ENCODE peak calls at places on chromosomes 2 and 18, in nine cellular contexts. S is HFF-Myc, H is type B pancreatic cell, U is spleen, G is GM20000, Y is SK-N-SH, Z is endothelial cell, M is astrocyte of the cerebellum, B is esophagus muscularis mucosa. Q is an unnamed sample.

GRCh38 chr2:176557821-176558220 is 288.6 kb downstream of the MTX2 start:
- DNase-seq in M (no peak), S (no peak), B (no peak), Y (no peak), U (no peak), H (no peak), G (no peak), Z (no peak), Q (no peak)

GRCh38 chr2:205235434-205235833 is 446.9 kb upstream of the NRP2 start:
- DNase-seq in H (no peak), B (no peak), G (no peak), Y (no peak), M (no peak), S (no peak), Z (no peak), U (no peak), Q (no peak)

GRCh38 chr2:58044145-58044544 is 2.5 kb upstream of the VRK2 start:
- DNase-seq in S (no peak), B (no peak), H (no peak), M (no peak), Y (no peak), Z (no peak), G (no peak), U (no peak), Q (no peak)

GRCh38 chr2:158501301-158501700 is 44.5 kb downstream of the PKP4 start:
- DNase-seq in G (no peak), S (no peak), M (no peak), B (no peak), H (no peak), Y (no peak), U (no peak), Z (no peak), Q (no peak)

GRCh38 chr18:74116628-74117554 is 30.7 kb downstream of the FBXO15 start:
- DNase-seq in M (peak; percentile 51), Z (peak; percentile 26), U (peak; percentile 40), G (no peak), B (peak; percentile 75), H (no peak), S (no peak), Y (no peak), Q (no peak)

GRCh38 chr2:109419960-109420370 is 193.8 kb downstream of the SEPTIN10 start:
- DNase-seq in U (peak; percentile 42), Z (no peak), H (no peak), G (no peak), S (peak; percentile 37), B (no peak), M (no peak), Y (peak; percentile 73), Q (no peak)

GRCh38 chr2:197453123-197453913 is at the start of gene COQ10B:
- DNase-seq in G (peak; percentile 96), S (peak; percentile 99), Z (peak; percentile 97), Y (peak; percentile 95), M (peak; percentile 99), U (peak; percentile 100), B (peak; percentile 100), H (peak; percentile 97), Q (peak; percentile 100)

GRCh38 chr2:160365691-160366367 is 127.8 kb downstream of the RBMS1 start:
- DNase-seq in S (no peak), G (no peak), Y (no peak), U (no peak), M (no peak), B (no peak), Z (no peak), H (no peak), Q (no peak)

GRCh38 chr2:8607591-8607990 is 74.3 kb upstream of the ID2 start:
- DNase-seq in S (no peak), H (no peak), Y (no peak), U (no peak), B (no peak), G (no peak), M (peak; percentile 73), Z (no peak), Q (no peak)

GRCh38 chr2:238929242-238930081 is 81.6 kb downstream of the TWIST2 start:
- DNase-seq in H (peak; percentile 42), B (no peak), S (no peak), M (no peak), Y (no peak), G (no peak), Z (no peak), U (peak; percentile 52), Q (peak; percentile 48)

GRCh38 chr2:165079432-165079831 is 124.1 kb upstream of the SLC38A11 start:
- DNase-seq in Z (no peak), U (no peak), S (no peak), Y (no peak), M (no peak), G (no peak), H (no peak), B (no peak), Q (no peak)

GRCh38 chr2:15471606-15472005 is 89.5 kb downstream of the NBAS start:
- DNase-seq in H (no peak), Y (no peak), S (no peak), Z (no peak), U (no peak), G (no peak), B (no peak), M (no peak), Q (no peak)

GRCh38 chr2:128635361-128635900 is 316.8 kb upstream of the HS6ST1 start:
- DNase-seq in B (peak; percentile 55), G (no peak), H (peak; percentile 37), M (no peak), U (peak; percentile 55), Z (no peak), Y (no peak), S (no peak), Q (peak; percentile 72)

GRCh38 chr2:33298233-33298632 is 178.2 kb upstream of the RASGRP3 start:
- DNase-seq in Z (no peak), M (no peak), G (no peak), S (no peak), U (no peak), H (no peak), Y (no peak), B (no peak), Q (no peak)

GRCh38 chr2:69918391-69918790 is 3.5 kb downstream of the MXD1 start:
- DNase-seq in M (no peak), G (no peak), S (no peak), H (no peak), B (no peak), U (no peak), Y (no peak), Z (no peak), Q (no peak)

GRCh38 chr18:24138281-24138883 is 480 bp upstream of the CABYR start:
- DNase-seq in B (no peak), H (no peak), U (no peak), G (no peak), Z (no peak), M (no peak), S (no peak), Y (no peak), Q (no peak)

GRCh38 chr18:23448291-23448690 is 4.8 kb upstream of the RIOK3 start:
- DNase-seq in Y (no peak), Z (no peak), B (no peak), M (no peak), G (no peak), U (no peak), H (no peak), S (no peak), Q (no peak)

GRCh38 chr2:57397550-57398360 is 648.9 kb upstream of the VRK2 start:
- DNase-seq in H (peak; percentile 58), Z (no peak), B (no peak), Y (no peak), M (no peak), S (no peak), G (no peak), U (no peak), Q (no peak)

DNA sequence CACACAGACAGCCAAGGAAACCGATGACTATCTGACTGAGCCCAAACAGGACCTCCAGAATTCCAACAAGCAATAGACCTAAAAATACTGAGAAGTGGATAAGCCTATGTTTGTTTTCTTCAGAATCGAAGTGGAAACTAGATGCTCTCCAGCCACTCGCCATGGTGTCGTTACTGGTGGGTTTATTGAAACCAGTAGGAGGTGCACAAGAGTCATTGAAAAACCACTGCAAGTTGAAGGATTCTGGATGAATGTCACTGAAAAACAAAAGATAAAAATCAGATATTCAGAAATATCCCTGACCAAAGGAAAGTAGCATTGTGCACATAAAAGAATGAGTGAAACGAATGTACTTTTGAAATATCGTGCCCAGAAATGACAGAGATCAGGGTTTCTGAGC is 15.3 kb downstream of the TM4SF20 start:
- DNase-seq in G (no peak), M (no peak), B (no peak), Y (no peak), U (no peak), Z (no peak), H (no peak), S (no peak), Q (no peak)
- TF ChIP-seq CTCF in G (no peak), M (no peak), B (no peak), Y (peak; percentile 48), U (no peak), Z (peak; percentile 22), H (peak; percentile 43), S (peak; percentile 9), Q (no peak)

GRCh38 chr2:174003635-174004310 is 38.6 kb upstream of the SP3 start:
- DNase-seq in Y (no peak), S (no peak), U (no peak), G (no peak), M (no peak), H (no peak), Z (no peak), B (no peak), Q (no peak)
- TF ChIP-seq CTCF in Y (no peak), S (peak; percentile 29), U (no peak), G (no peak), M (no peak), H (no peak), Z (no peak), B (no peak), Q (no peak)

DNA sequence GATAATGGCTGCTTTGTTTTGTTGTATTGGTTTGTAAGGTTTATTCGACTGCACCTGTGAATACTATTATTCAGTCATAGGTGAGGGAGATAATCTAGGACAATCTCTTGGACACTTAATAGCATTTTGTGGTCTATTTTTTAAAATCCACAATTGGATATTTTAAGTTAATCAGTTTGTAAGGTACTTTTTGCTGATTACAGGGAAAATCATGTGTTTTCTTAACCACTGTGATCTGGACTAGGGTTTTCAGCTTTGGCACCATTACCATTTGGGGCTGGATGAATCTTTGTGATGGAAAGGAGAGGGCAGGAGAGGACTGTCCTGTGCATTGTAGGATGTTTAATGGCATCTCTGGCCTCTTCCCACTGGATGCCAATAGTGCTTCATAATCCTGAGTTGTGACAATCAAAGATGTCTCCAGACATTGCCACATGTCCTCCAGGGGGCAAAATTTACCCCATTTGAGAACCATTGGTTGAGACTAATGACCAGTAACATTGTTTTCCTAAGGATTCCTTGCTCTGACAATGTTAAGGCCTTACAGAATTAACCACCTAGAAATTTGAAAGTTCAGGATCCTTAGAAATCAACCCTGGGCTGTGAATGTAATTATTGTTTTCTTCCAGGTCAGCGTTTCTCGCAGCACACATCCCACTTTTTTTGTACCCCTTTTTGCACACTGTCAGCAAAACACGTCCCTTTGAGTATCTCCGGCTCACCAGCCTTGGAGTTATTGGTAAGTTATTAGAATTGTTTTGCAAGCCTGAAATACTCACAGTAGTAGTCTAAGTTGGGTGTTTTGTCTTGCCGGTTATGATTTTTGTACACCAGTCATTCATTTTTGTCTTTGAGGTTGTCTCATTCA is 15.6 kb downstream of the CNOT9 start:
- DNase-seq in S (no peak), B (no peak), Y (no peak), G (no peak), U (no peak), H (no peak), M (no peak), Z (peak; percentile 18), Q (no peak)
- TF ChIP-seq CTCF in S (peak; percentile 4), B (no peak), Y (peak; percentile 32), G (no peak), U (no peak), H (no peak), M (no peak), Z (no peak), Q (peak; percentile 37)

GRCh38 chr2:111134082-111134481 is 13.4 kb downstream of the BCL2L11 start:
- DNase-seq in G (no peak), Y (no peak), M (no peak), S (no peak), H (no peak), Z (no peak), B (no peak), U (no peak), Q (no peak)
- TF ChIP-seq CTCF in G (no peak), Y (peak; percentile 35), M (no peak), S (no peak), H (peak; percentile 65), Z (peak; percentile 65), B (no peak), U (no peak), Q (peak; percentile 22)

Q was measured in osteocyte.